ENCODE peak calls at places on chromosomes 4 and X, in four cellular contexts. V is SK-N-MC; H is stimulated activated CD8-positive, alpha-beta memory T cell treated with anti-CD3 and anti-CD28 coated beads, Interleukin-15, amount 100 ng/mL, for 24 hours; B is COR-L47. U is an unnamed sample.

GRCh38 chrX:103431316-103431715 is 55.0 kb downstream of the BEX3 start:
- DNase-seq in V (no peak), H (no peak), B (no peak), U (no peak)

GRCh38 chr4:176988226-176988625 is 195.5 kb upstream of the VEGFC start:
- DNase-seq in V (no peak), H (no peak), B (no peak), U (peak; percentile 23)

GRCh38 chr4:139783761-139784484 is 118.3 kb downstream of the MGST2 start:
- DNase-seq in V (no peak), H (no peak), B (no peak), U (no peak)

GRCh38 chr4:82711158-82711785 is 87.3 kb downstream of the SCD5 start:
- DNase-seq in V (no peak), H (no peak), B (no peak), U (no peak)

GRCh38 chr4:26402458-26402857 is 81.6 kb downstream of the RBPJ start:
- DNase-seq in V (no peak), H (no peak), B (no peak), U (no peak)

GRCh38 chrX:134173541-134174272 is 63.3 kb upstream of the CCDC160 start:
- DNase-seq in V (no peak), H (no peak), B (no peak), U (no peak)

GRCh38 chr4:89708903-89709361 is 128.0 kb downstream of the SNCA start:
- DNase-seq in V (no peak), H (no peak), B (no peak), U (no peak)

GRCh38 chr4:21765810-21766407 is 182.7 kb downstream of the KCNIP4 start:
- DNase-seq in V (no peak), H (no peak), B (peak; percentile 51), U (peak; percentile 22)

GRCh38 chr4:20431422-20432014 is 179.8 kb downstream of the SLIT2 start:
- DNase-seq in V (no peak), H (no peak), B (no peak), U (no peak)

GRCh38 chr4:120009731-120010130 is 56.9 kb downstream of the MAD2L1 start:
- DNase-seq in V (no peak), H (no peak), B (no peak), U (no peak)

GRCh38 chrX:43266487-43266886 is 389.6 kb upstream of the MAOA start:
- DNase-seq in V (no peak), H (no peak), B (no peak), U (no peak)

U was measured in NCI-H748 treated with DMSO at 0.1 percent for 48 hours.